ENCODE peak calls at places on chromosome 3, in ten cellular contexts. X, G, W, T, H, Y, F, I, O and A are unnamed samples.
A peak's percentile ranks its signal among the peaks of the same experiment; 100 is the strongest.

GRCh38 chr3:14760185-14760584 is 58.6 kb upstream of the FGD5 start:
- DNase-seq in X (no peak), H (no peak), G (no peak), T (no peak), W (no peak), F (no peak), O (no peak), I (no peak), Y (no peak), A (no peak)

GRCh38 chr3:114332342-114333179 is 38.7 kb downstream of the TIGIT start:
- DNase-seq in I (no peak), F (no peak), Y (no peak), H (no peak), O (peak; percentile 26), X (no peak), W (no peak), T (no peak), G (no peak), A (no peak)

GRCh38 chr3:159766563-159767185 is 222.0 kb upstream of the IL12A start:
- DNase-seq in X (no peak), O (no peak), I (peak; percentile 67), G (no peak), H (no peak), F (no peak), Y (peak; percentile 62), T (peak; percentile 65), W (peak; percentile 62), A (no peak)

GRCh38 chr3:148074057-148074456 is 623.6 kb upstream of the AGTR1 start:
- DNase-seq in W (no peak), T (no peak), G (no peak), I (no peak), X (no peak), H (no peak), F (no peak), O (no peak), Y (no peak), A (no peak)

GRCh38 chr3:38738630-38739395 is 77.2 kb downstream of the SCN10A start:
- DNase-seq in I (peak; percentile 19), Y (peak; percentile 39), W (peak; percentile 57), O (peak; percentile 39), F (no peak), G (peak; percentile 71), T (peak; percentile 32), X (no peak), H (peak; percentile 6), A (no peak)

GRCh38 chr3:43288366-43288765 is 2.0 kb downstream of the SNRK start:
- DNase-seq in I (peak; percentile 41), X (no peak), Y (peak; percentile 42), O (peak; percentile 51), H (no peak), G (no peak), F (no peak), W (peak; percentile 50), T (no peak), A (no peak)

GRCh38 chr3:46693038-46693896 is at the start of gene ALS2CL:
- DNase-seq in T (no peak), W (peak; percentile 61), I (no peak), X (peak; percentile 70), H (no peak), O (peak; percentile 22), Y (peak; percentile 94), F (peak; percentile 73), G (peak; percentile 64), A (no peak)

GRCh38 chr3:61632568-61633175 is 71.3 kb downstream of the PTPRG start:
- DNase-seq in O (no peak), Y (no peak), G (no peak), T (no peak), I (peak; percentile 48), H (peak; percentile 17), W (peak; percentile 54), X (no peak), F (no peak), A (no peak)

GRCh38 chr3:72247645-72248388 is 462.9 kb upstream of the PROK2 start:
- DNase-seq in Y (no peak), X (no peak), H (no peak), T (peak; percentile 16), G (no peak), O (no peak), W (no peak), F (no peak), I (no peak), A (no peak)

GRCh38 chr3:61311044-61311443 is 59.8 kb upstream of the FHIT start:
- DNase-seq in W (no peak), G (no peak), F (no peak), I (no peak), H (no peak), Y (no peak), T (no peak), O (no peak), X (no peak), A (no peak)

GRCh38 chr3:133896002-133896761 is 500 bp upstream of the RAB6B start:
- DNase-seq in T (no peak), W (peak; percentile 4), X (no peak), O (no peak), H (no peak), I (no peak), Y (peak; percentile 43), F (no peak), G (peak; percentile 39), A (no peak)

GRCh38 chr3:8665407-8665896 is 20.9 kb upstream of the SSUH2 start:
- DNase-seq in H (no peak), T (no peak), G (no peak), W (no peak), Y (no peak), X (no peak), I (no peak), O (peak; percentile 13), F (no peak), A (no peak)

GRCh38 chr3:161305095-161305991 is 66.0 kb downstream of the SPTSSB start:
- DNase-seq in I (peak; percentile 3), H (no peak), G (no peak), Y (peak; percentile 59), W (peak; percentile 36), X (peak; percentile 18), T (no peak), F (no peak), O (peak; percentile 25), A (peak; percentile 10)

GRCh38 chr3:182621435-182622240 is 171.7 kb upstream of the ATP11B start:
- DNase-seq in X (no peak), W (no peak), Y (no peak), G (no peak), I (no peak), T (peak; percentile 45), F (no peak), H (no peak), O (peak; percentile 28), A (no peak)

GRCh38 chr3:195120199-195120556 is 150.8 kb downstream of the XXYLT1 start:
- DNase-seq in W (no peak), F (no peak), Y (no peak), X (no peak), G (no peak), T (no peak), I (no peak), O (no peak), H (no peak), A (no peak)

GRCh38 chr3:105615814-105616213 is 249.1 kb downstream of the ALCAM start:
- DNase-seq in H (no peak), W (no peak), Y (no peak), O (no peak), G (no peak), I (no peak), F (no peak), X (no peak), T (no peak), A (no peak)

GRCh38 chr3:46524008-46524407 is 26.2 kb downstream of the RTP3 start:
- DNase-seq in Y (no peak), F (no peak), T (no peak), X (no peak), I (no peak), H (no peak), G (no peak), O (no peak), W (no peak), A (no peak)

GRCh38 chr3:195030791-195031321 is 240.1 kb downstream of the XXYLT1 start:
- DNase-seq in H (no peak), T (no peak), I (no peak), G (no peak), Y (no peak), F (no peak), O (no peak), W (peak; percentile 89), X (peak; percentile 43), A (no peak)